ENCODE peak calls at places on chromosomes 12 and 14, in five cellular contexts. J, C, O, Q and M are unnamed samples.

GRCh38 chr12:93850476-93850875 is 173.3 kb downstream of the CRADD start:
- DNase-seq in J (no peak), C (no peak), O (no peak), Q (no peak), M (no peak)

GRCh38 chr14:52706724-52707706 is at the start of gene PSMC6:
- DNase-seq in J (peak), C (peak), O (peak), Q (peak), M (peak)

GRCh38 chr12:19869413-19869812 is 430.1 kb downstream of the AEBP2 start:
- DNase-seq in J (peak), C (no peak), O (no peak), Q (no peak), M (no peak)

GRCh38 chr12:117797202-117797601 is 171.6 kb downstream of the KSR2 start:
- DNase-seq in J (no peak), C (no peak), O (no peak), Q (no peak), M (no peak)

GRCh38 chr14:26282578-26282977 is 315.3 kb downstream of the NOVA1 start:
- DNase-seq in J (no peak), C (no peak), O (no peak), Q (no peak), M (no peak)

GRCh38 chr12:120940799-120941198 is 36.6 kb upstream of the SPPL3 start:
- DNase-seq in J (peak), C (no peak), O (peak), Q (peak), M (no peak)

GRCh38 chr12:75704664-75705063 is 193.3 kb upstream of the KRR1 start:
- DNase-seq in J (peak), C (no peak), O (peak), Q (peak), M (no peak)

GRCh38 chr12:944201-944600 is 5.3 kb downstream of the RAD52 start:
- DNase-seq in J (no peak), C (no peak), O (no peak), Q (no peak), M (no peak)

GRCh38 chr14:75128596-75128990 is 1.7 kb upstream of the NEK9 start:
- DNase-seq in J (no peak), C (no peak), O (no peak), Q (no peak), M (no peak)

GRCh38 chr14:34252227-34252626 is 209.8 kb downstream of the SPTSSA start:
- DNase-seq in J (no peak), C (no peak), O (no peak), Q (no peak), M (no peak)

GRCh38 chr12:67989184-67989965 is at the start of gene IFNG-AS1:
- DNase-seq in J (no peak), C (no peak), O (no peak), Q (no peak), M (no peak)

GRCh38 chr14:29643415-29644206 is 284.0 kb downstream of the PRKD1 start:
- DNase-seq in J (peak), C (no peak), O (peak), Q (peak), M (no peak)

GRCh38 chr12:49983892-49984291 is 11.1 kb downstream of the AQP6 start:
- DNase-seq in J (peak), C (no peak), O (peak), Q (peak), M (no peak)

GRCh38 chr12:49482095-49483051 is 56.5 kb upstream of the KCNH3 start:
- DNase-seq in J (peak), C (no peak), O (no peak), Q (peak), M (no peak)

GRCh38 chr12:117141097-117141898 is 42.1 kb upstream of the TESC start:
- DNase-seq in J (no peak), C (no peak), O (no peak), Q (no peak), M (no peak)

GRCh38 chr14:68824517-68825347 is 31.9 kb upstream of the ZFP36L1 start:
- DNase-seq in J (peak), C (peak), O (peak), Q (peak), M (peak)

GRCh38 chr14:71338153-71338552 is 430.9 kb downstream of the PCNX1 start:
- DNase-seq in J (no peak), C (no peak), O (no peak), Q (no peak), M (no peak)

GRCh38 chr12:105783983-105784947 is 354.5 kb downstream of the NUAK1 start:
- DNase-seq in J (no peak), C (no peak), O (no peak), Q (no peak), M (no peak)

GRCh38 chr12:94644622-94645021 is 5.7 kb downstream of the TMCC3 start:
- DNase-seq in J (peak), C (no peak), O (peak), Q (peak), M (peak)

GRCh38 chr12:51955702-51956101 is 4.2 kb downstream of the ACVR1B start:
- DNase-seq in J (no peak), C (no peak), O (no peak), Q (no peak), M (no peak)

GRCh38 chr14:51449666-51450061 is 202.0 kb upstream of the FRMD6 start:
- DNase-seq in J (no peak), C (no peak), O (no peak), Q (no peak), M (no peak)

GRCh38 chr12:8698830-8699330 is 1.1 kb downstream of the RIMKLB start:
- DNase-seq in J (peak), C (no peak), O (peak), Q (peak), M (no peak)

GRCh38 chr14:57168138-57168695 is 100.5 kb downstream of the EXOC5 start:
- DNase-seq in J (no peak), C (no peak), O (no peak), Q (no peak), M (no peak)

GRCh38 chr14:104889374-104889755 is 24.3 kb downstream of the CEP170B start:
- DNase-seq in J (no peak), C (peak), O (no peak), Q (no peak), M (no peak)

GRCh38 chr14:69499436-69499835 is 14.9 kb downstream of the PLEKHD1 start:
- DNase-seq in J (no peak), C (no peak), O (no peak), Q (no peak), M (no peak)

GRCh38 chr12:77294016-77294415 is 228.6 kb upstream of the E2F7 start:
- DNase-seq in J (peak), C (no peak), O (peak), Q (peak), M (no peak)

GRCh38 chr14:93379841-93380240 is 32.9 kb downstream of the COX8C start:
- DNase-seq in J (no peak), C (no peak), O (no peak), Q (no peak), M (no peak)

GRCh38 chr14:21771671-21772070 is 98.1 kb upstream of the OR4E1 start:
- DNase-seq in J (no peak), C (no peak), O (no peak), Q (no peak), M (no peak)

GRCh38 chr12:3727877-3728632 is 24.9 kb downstream of the CRACR2A start:
- DNase-seq in J (peak), C (no peak), O (peak), Q (peak), M (peak)

GRCh38 chr12:51926718-51927117 is 19.4 kb downstream of the ACVRL1 start:
- DNase-seq in J (peak), C (peak), O (peak), Q (peak), M (no peak)

GRCh38 chr14:99729991-99730875 is 46.1 kb downstream of the CYP46A1 start:
- DNase-seq in J (peak), C (peak), O (no peak), Q (peak), M (peak)

GRCh38 chr14:90797451-90797850 is 18.8 kb downstream of the TTC7B start:
- DNase-seq in J (peak), C (no peak), O (no peak), Q (no peak), M (no peak)

DNA sequence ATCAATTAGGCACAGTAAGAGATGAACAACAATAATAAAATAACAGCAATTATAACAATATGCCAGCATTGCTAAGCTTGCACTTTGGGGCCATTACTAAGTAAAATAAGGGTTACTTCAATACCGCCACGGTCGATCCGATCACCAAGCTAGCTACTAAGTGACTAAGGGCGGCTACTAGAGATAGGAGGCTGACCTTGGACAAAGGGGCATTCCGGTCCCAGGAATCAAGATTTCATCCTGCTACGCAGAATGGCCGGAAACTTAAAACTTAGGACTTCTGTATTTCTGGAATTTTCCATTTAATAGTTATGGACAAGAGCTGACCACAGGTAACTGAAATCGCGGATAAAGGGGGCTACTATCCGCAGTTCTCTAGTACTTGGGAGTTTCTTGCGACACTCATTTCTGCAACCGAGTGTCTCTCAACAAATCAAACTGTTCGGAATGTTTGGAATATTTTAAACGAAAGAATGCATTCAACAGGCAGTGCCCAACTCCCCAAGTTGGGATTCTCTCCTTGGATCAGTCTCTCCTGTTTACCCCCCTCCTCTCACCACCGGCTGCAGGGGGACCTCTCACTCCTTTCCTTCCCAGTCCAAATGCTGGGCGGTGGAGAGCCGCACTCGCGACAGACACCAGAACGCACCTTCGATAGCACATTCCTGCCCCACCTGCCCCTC is 648 bp downstream of the HEBP1 start:
- DNase-seq in J (peak), C (peak), O (peak), Q (no peak), M (no peak)
- TF ChIP-seq CTCF in J (no peak), C (no peak), O (peak), Q (no peak), M (no peak)

GRCh38 chr12:107984973-107985372 is 144.1 kb upstream of the WSCD2 start:
- DNase-seq in J (no peak), C (no peak), O (no peak), Q (no peak), M (no peak)

GRCh38 chr12:107992870-107993451 is 136.1 kb upstream of the WSCD2 start:
- DNase-seq in J (peak), C (peak), O (peak), Q (peak), M (peak)

GRCh38 chr12:107992016-107992415 is 137.1 kb upstream of the WSCD2 start:
- DNase-seq in J (no peak), C (no peak), O (no peak), Q (no peak), M (no peak)

GRCh38 chr12:107986183-107986582 is 142.9 kb upstream of the WSCD2 start:
- DNase-seq in J (no peak), C (no peak), O (no peak), Q (no peak), M (no peak)

GRCh38 chr12:107990325-107990724 is 138.8 kb upstream of the WSCD2 start:
- DNase-seq in J (peak), C (peak), O (no peak), Q (no peak), M (peak)
- TF ChIP-seq CTCF in J (no peak), C (no peak), O (no peak), Q (peak), M (peak)

DNA sequence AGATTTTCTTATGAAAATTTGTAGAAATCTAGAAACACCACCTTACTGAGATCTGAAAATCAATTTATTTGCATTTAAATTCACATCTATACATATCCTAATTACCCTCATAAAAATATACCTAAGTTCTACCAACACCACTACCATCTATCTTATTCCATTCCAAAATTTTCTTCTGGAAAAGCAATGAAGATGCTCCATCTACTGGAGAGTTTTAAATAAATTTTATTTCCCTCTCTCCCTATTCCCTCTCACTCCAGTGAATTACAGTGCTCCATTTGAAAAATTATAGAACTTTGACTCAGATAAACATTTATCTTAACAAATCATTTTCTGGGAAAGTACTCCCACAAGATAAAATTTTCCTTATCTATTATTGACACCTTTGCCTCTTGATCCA is 2.3 kb upstream of the C14orf39 start:
- DNase-seq in J (no peak), C (no peak), O (no peak), Q (no peak), M (no peak)
- TF ChIP-seq CTCF in J (peak), C (no peak), O (no peak), Q (peak), M (no peak)

GRCh38 chr14:67137744-67138371 is 51.4 kb upstream of the GARIN2 start:
- DNase-seq in J (peak), C (no peak), O (peak), Q (peak), M (peak)

GRCh38 chr14:67131691-67132090 is 57.5 kb upstream of the GARIN2 start:
- DNase-seq in J (no peak), C (no peak), O (no peak), Q (no peak), M (no peak)

GRCh38 chr14:67129768-67130167 is 59.5 kb upstream of the GARIN2 start:
- DNase-seq in J (no peak), C (no peak), O (no peak), Q (no peak), M (no peak)

DNA sequence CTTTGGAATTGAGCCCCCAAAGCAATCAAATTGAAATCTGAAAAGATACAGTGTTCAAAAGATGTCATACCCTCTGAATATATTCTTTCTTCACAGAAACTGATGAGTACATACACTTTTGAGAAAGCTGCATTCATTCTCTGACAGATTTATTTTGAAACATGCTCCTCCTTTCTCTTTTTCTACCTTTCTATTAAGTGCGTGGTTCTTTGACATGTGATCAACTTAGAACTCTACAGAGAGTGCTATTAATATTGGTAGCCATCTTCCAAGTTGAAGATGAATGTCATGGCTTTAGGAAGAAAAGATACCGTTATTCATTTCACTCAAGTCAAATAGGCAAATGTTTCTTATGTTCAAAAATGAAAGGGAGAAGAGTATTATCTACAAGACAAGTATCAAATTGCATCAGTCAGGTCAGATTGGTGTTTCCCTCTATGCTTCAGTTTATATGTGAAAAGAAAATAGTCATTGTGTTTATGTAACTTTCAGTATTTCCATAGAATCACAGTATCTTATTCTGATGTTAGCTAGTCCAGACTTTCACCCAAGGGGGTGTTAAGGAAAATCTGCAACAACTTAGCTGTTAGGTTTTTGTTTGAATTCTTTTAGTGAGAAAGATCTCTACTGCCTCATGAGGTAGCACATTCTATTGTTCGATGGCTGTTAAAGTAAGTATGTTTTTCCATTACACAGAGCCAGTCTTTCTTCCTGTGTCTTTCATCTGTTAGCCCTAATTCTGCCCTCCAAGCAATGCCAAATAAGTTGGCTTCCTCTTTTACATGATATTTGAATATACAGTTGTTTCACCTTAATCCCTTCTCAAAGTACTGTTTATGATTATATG is 55.4 kb upstream of the GARIN2 start:
- DNase-seq in J (no peak), C (no peak), O (no peak), Q (peak), M (no peak)
- TF ChIP-seq CTCF in J (no peak), C (no peak), O (no peak), Q (no peak), M (no peak)

GRCh38 chr12:39692258-39692853 is 72.8 kb upstream of the ABCD2 start:
- DNase-seq in J (peak), C (no peak), O (peak), Q (no peak), M (peak)
- TF ChIP-seq CTCF in J (peak), C (peak), O (no peak), Q (peak), M (no peak)

GRCh38 chr14:23899788-23900187 is 53.8 kb upstream of the DHRS4 start:
- DNase-seq in J (no peak), C (no peak), O (no peak), Q (no peak), M (no peak)

GRCh38 chr14:23894687-23895419 is 58.7 kb upstream of the DHRS4 start:
- DNase-seq in J (no peak), C (no peak), O (no peak), Q (no peak), M (no peak)

GRCh38 chr14:23895480-23895879 is 58.1 kb upstream of the DHRS4 start:
- DNase-seq in J (peak), C (no peak), O (no peak), Q (no peak), M (no peak)
- TF ChIP-seq CTCF in J (no peak), C (no peak), O (peak), Q (no peak), M (no peak)

GRCh38 chr12:127024791-127025190 is 1242.2 kb upstream of the TMEM132C start:
- DNase-seq in J (no peak), C (no peak), O (no peak), Q (no peak), M (no peak)

DNA sequence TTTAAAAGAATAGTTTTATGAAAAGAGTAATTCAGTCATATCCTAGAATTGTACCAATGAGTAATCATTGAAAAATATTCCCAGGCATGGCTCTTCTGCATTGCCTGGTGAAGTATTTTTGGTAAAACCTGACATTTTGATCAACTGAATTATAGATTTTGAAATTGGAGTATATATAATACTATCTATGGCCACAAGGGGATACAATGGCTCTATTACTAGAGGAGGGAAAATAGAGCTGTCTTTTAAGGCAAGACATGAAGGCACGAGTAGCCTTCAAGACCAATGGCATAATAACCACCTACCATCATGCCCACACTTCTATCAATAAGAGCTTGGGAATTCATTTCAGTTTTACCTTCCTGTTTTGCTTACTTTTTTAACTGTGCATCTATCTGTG is 1241.4 kb upstream of the TMEM132C start:
- DNase-seq in J (peak), C (no peak), O (no peak), Q (no peak), M (no peak)
- TF ChIP-seq CTCF in J (peak), C (no peak), O (no peak), Q (no peak), M (no peak)

DNA sequence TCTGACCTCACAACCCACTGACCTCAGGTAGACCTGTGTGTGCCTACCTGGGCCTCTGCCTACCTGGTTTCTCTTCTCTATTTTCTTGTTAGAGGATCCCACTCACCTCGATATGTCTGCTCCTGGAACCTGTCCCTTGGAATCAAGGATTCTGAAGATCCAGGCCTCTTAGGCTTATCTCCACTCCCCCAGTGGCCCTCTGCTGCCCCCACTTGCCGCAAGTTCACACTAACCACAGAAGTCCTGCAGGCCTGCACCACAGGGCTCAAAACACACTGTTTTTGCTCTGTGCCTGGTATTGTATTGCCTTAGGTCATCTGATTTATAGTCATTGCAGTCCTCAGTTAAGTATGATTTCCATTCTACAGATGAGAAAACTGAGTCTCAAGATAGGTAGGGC is 15.3 kb upstream of the NRXN3 start:
- DNase-seq in J (no peak), C (no peak), O (no peak), Q (no peak), M (no peak)
- TF ChIP-seq CTCF in J (no peak), C (no peak), O (no peak), Q (no peak), M (no peak)

GRCh38 chr12:90575995-90576394 is 379.0 kb downstream of the CCER1 start:
- DNase-seq in J (no peak), C (no peak), O (no peak), Q (no peak), M (no peak)

GRCh38 chr12:90574676-90575075 is 380.3 kb downstream of the CCER1 start:
- DNase-seq in J (no peak), C (no peak), O (no peak), Q (no peak), M (no peak)

GRCh38 chr12:90576707-90577106 is 378.3 kb downstream of the CCER1 start:
- DNase-seq in J (peak), C (no peak), O (peak), Q (no peak), M (no peak)

GRCh38 chr12:90569685-90570084 is 385.3 kb downstream of the CCER1 start:
- DNase-seq in J (no peak), C (no peak), O (no peak), Q (no peak), M (no peak)

GRCh38 chr12:90572778-90573177 is 382.2 kb downstream of the CCER1 start:
- DNase-seq in J (no peak), C (no peak), O (no peak), Q (no peak), M (no peak)
- TF ChIP-seq CTCF in J (no peak), C (no peak), O (no peak), Q (no peak), M (no peak)